ENCODE peak calls at places on chromosomes 13 and 19, in nine cellular contexts. U is IMR-90; T is CD8-positive, alpha-beta T cell; S is PC-3; H is GM12878; G is tibial nerve; B is OCI-LY7; W is heart right ventricle; D is lung. Y is an unnamed sample.
A peak's percentile ranks its signal among the peaks of the same experiment; 100 is the strongest.

GRCh38 chr19:15173746-15174404 is 26.9 kb downstream of the NOTCH3 start:
- DNase-seq in U (no peak), H (no peak), G (no peak), T (no peak), B (peak; percentile 37), D (no peak), W (no peak), S (peak; percentile 53), Y (no peak)

GRCh38 chr19:18618236-18618635 is 5.6 kb downstream of the TMEM59L start:
- DNase-seq in D (no peak), G (no peak), U (no peak), T (no peak), W (no peak), S (no peak), H (no peak), B (no peak), Y (no peak)

GRCh38 chr13:75889427-75889826 is 253.3 kb downstream of the LMO7 start:
- DNase-seq in B (no peak), D (no peak), S (no peak), G (no peak), U (no peak), H (no peak), W (no peak), T (no peak), Y (no peak)

GRCh38 chr13:72180253-72180952 is 313.4 kb upstream of the DACH1 start:
- DNase-seq in D (no peak), B (no peak), U (peak; percentile 0), W (no peak), S (peak; percentile 90), G (no peak), T (no peak), H (no peak), Y (no peak)

GRCh38 chr13:110349239-110349638 is 42.2 kb downstream of the COL4A2 start:
- DNase-seq in T (no peak), U (no peak), W (no peak), H (no peak), B (no peak), D (no peak), G (no peak), S (no peak), Y (no peak)

GRCh38 chr13:79228972-79229371 is 177.1 kb downstream of the RBM26 start:
- DNase-seq in D (no peak), T (no peak), U (no peak), W (no peak), S (peak; percentile 59), H (no peak), G (no peak), B (no peak), Y (no peak)

GRCh38 chr13:91346848-91347211 is 657 bp upstream of the MIR17HG start:
- DNase-seq in D (no peak), G (no peak), W (no peak), H (peak; percentile 25), S (peak; percentile 13), U (no peak), B (peak; percentile 97), T (peak; percentile 34), Y (no peak)

GRCh38 chr13:86601351-86601750 is 802.1 kb upstream of the SLITRK6 start:
- DNase-seq in S (peak; percentile 24), G (no peak), T (no peak), W (no peak), U (peak; percentile 20), H (no peak), B (no peak), D (no peak), Y (no peak)

GRCh38 chr13:23440821-23441608 is 7.5 kb upstream of the SACS start:
- DNase-seq in W (no peak), D (no peak), G (no peak), S (peak; percentile 71), T (no peak), B (no peak), H (no peak), U (peak; percentile 15), Y (no peak)
- H3K27ac ChIP-seq in W (no peak overlapping the region), D (no peak overlapping the region), G (no peak overlapping the region), S (no peak overlapping the region), T (no peak overlapping the region), B (no peak overlapping the region), H (no peak overlapping the region), U (no peak overlapping the region), Y (no peak overlapping the region)

GRCh38 chr13:107867701-107868661 is 347.4 kb downstream of the LIG4 start:
- DNase-seq in W (peak; percentile 6), S (peak; percentile 61), G (no peak), H (no peak), T (no peak), B (no peak), U (peak; percentile 57), D (no peak), Y (no peak)
- TF ChIP-seq CTCF in W (peak; percentile 36), S (peak; percentile 84), G (no peak), H (no peak), T (no peak), B (no peak), U (peak; percentile 76), D (no peak), Y (no peak)

DNA sequence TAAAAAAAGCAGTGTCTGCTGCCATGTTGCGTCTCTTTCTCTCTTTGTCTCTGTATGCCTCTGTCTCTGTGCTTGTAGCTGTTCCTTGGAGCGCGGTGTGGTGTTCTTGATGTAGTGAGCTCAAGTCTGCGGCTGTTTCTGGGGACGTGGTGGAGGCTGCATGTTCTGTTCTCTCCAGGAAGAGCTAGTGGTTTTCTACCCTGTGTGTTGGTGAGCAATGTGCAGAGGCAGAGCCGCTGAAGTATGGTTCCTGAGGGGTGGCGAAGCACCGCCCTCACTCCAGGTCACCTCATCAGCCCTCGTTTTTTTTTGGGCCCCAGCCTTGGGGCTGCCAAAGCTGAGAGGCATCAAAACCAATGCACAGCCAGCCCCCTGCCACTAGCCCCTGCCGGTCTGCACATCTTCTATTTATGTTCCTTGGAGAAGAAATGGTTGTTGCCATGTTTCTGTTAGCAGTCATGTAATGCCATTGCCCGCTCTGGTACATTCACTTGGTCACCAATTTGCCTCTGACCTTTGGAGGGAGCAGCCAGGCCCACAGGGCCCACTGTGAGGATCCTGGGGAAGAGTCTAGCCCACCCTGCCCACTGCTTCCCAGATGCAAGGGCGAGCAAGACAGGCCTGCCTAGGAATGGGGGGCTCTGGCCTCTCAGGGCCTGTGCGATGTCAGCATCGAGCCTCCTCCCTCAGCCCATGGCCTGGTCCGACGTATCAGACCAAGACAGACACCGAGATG is 7.2 kb downstream of the HNRNPL start:
- DNase-seq in S (no peak), T (peak; percentile 72), B (peak; percentile 32), U (no peak), G (no peak), D (no peak), H (no peak), W (no peak), Y (no peak)
- H3K27ac ChIP-seq in S (no peak overlapping the region), T (peak overlapping the region; percentile 46), B (peak overlapping the region; percentile 20), U (no peak overlapping the region), G (no peak overlapping the region), D (peak overlapping the region; percentile 3), H (no peak overlapping the region), W (no peak overlapping the region), Y (no peak overlapping the region)

DNA sequence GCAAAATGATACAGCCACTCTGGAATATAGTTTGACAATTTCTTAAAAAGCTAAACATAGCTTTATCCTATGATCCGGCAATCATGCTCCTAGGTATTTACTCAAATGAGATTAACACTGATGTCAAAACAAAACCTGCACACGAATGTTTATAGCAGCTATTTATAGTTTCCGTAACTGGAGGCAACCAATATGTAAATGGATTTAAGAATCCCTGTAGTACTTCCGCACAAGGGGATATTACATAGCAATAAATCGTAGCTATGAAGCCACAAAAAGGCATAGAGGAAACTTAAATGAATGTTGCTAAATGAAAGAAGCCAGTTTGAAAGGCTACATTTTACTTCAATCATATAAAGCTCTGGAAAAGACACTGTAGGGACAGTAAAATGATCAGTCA is 1892.9 kb upstream of the PCDH20 start:
- DNase-seq in D (no peak), B (no peak), G (no peak), T (no peak), H (no peak), S (no peak), U (no peak), W (no peak), Y (no peak)
- TF ChIP-seq CTCF in D (no peak), B (no peak), G (no peak), T (no peak), H (no peak), S (no peak), U (no peak), W (no peak), Y (no peak)

GRCh38 chr19:1883784-1884183 is 1.5 kb downstream of the ABHD17A start:
- DNase-seq in D (no peak), S (no peak), W (no peak), H (no peak), G (no peak), B (peak; percentile 27), U (no peak), T (no peak), Y (no peak)

GRCh38 chr19:1884291-1884718 is 991 bp downstream of the ABHD17A start:
- DNase-seq in B (peak; percentile 34), S (no peak), D (no peak), G (no peak), W (no peak), T (no peak), H (no peak), U (no peak), Y (no peak)

GRCh38 chr19:1882786-1883692 is 2.3 kb downstream of the ABHD17A start:
- DNase-seq in G (no peak), U (no peak), S (no peak), H (no peak), B (no peak), T (no peak), W (no peak), D (no peak), Y (no peak)

GRCh38 chr19:1880611-1881392 is 4.5 kb downstream of the ABHD17A start:
- DNase-seq in U (no peak), W (no peak), H (no peak), S (no peak), T (no peak), D (no peak), B (no peak), G (no peak), Y (no peak)

GRCh38 chr19:1882089-1882785 is 3.1 kb downstream of the ABHD17A start:
- DNase-seq in S (no peak), W (no peak), H (no peak), G (no peak), D (no peak), U (no peak), B (peak; percentile 79), T (peak; percentile 82), Y (no peak)
- H3K27ac ChIP-seq in S (no peak overlapping the region), W (peak overlapping the region; percentile 92), H (peak overlapping the region; percentile 30), G (peak overlapping the region; percentile 89), D (peak overlapping the region; percentile 71), U (no peak overlapping the region), B (peak overlapping the region; percentile 71), T (peak overlapping the region; percentile 92), Y (peak overlapping the region; percentile 30)